ENCODE peak calls at places on chromosomes 7 and 10, in seven cellular contexts. L is SK-N-SH, T is HCT116, Q is K562, V is H1, I is HepG2, H is GM12878. U is an unnamed sample.
A peak's percentile ranks its signal among the peaks of the same experiment; 100 is the strongest.

GRCh38 chr10:104903433-104903832 is 262.3 kb downstream of the SORCS3 start:
- DNase-seq in V (no peak), H (no peak), T (no peak), I (no peak), Q (no peak), L (no peak), U (no peak)

GRCh38 chr7:54841772-54842707 is 83.0 kb upstream of the SEC61G start:
- DNase-seq in H (no peak), Q (no peak), L (no peak), T (peak; percentile 33), I (peak; percentile 36), V (no peak), U (no peak)

GRCh38 chr10:72291019-72291532 is 17.4 kb downstream of the DDIT4 start:
- DNase-seq in H (no peak), L (no peak), T (no peak), I (no peak), V (no peak), Q (peak; percentile 92), U (no peak)

GRCh38 chr10:36801660-36802059 is 323.7 kb upstream of the ANKRD30A start:
- DNase-seq in L (no peak), H (no peak), Q (no peak), I (no peak), V (no peak), T (no peak), U (no peak)

GRCh38 chr7:116805100-116805544 is 57.3 kb upstream of the CAPZA2 start:
- DNase-seq in I (peak; percentile 70), V (no peak), L (peak; percentile 23), H (no peak), Q (no peak), T (no peak), U (no peak)

GRCh38 chr7:67398916-67399315 is 402.3 kb downstream of the TYW1 start:
- DNase-seq in H (no peak), T (no peak), Q (no peak), I (no peak), L (peak; percentile 68), V (no peak), U (no peak)

GRCh38 chr7:157276731-157277562 is 59.9 kb upstream of the DNAJB6 start:
- DNase-seq in I (no peak), V (no peak), H (no peak), L (peak; percentile 100), T (no peak), Q (peak; percentile 29), U (no peak)

GRCh38 chr7:138625849-138626230 is 75.3 kb downstream of the SVOPL start:
- DNase-seq in L (no peak), I (no peak), Q (no peak), V (no peak), T (no peak), H (no peak), U (no peak)

GRCh38 chr7:73725703-73726466 is 6.4 kb upstream of the STX1A start:
- DNase-seq in I (peak; percentile 66), T (peak; percentile 73), L (peak; percentile 92), V (no peak), H (no peak), Q (peak; percentile 87), U (peak; percentile 94)

GRCh38 chr7:3067606-3068005 is 23.9 kb upstream of the CARD11 start:
- DNase-seq in H (no peak), I (no peak), T (no peak), V (no peak), L (no peak), Q (no peak), U (no peak)

GRCh38 chr7:117118579-117119180 is 165.4 kb downstream of the ST7 start:
- DNase-seq in V (peak; percentile 10), I (no peak), L (no peak), T (no peak), Q (no peak), H (no peak), U (no peak)

GRCh38 chr10:99394761-99395386 is 35.5 kb downstream of the GOT1 start:
- DNase-seq in V (no peak), T (no peak), L (no peak), I (no peak), H (no peak), Q (no peak), U (peak; percentile 89)

GRCh38 chr7:148912151-148912550 is 28.1 kb upstream of the EZH2 start:
- DNase-seq in T (no peak), H (no peak), I (no peak), V (no peak), Q (no peak), L (no peak), U (no peak)

GRCh38 chr10:61119573-61119972 is 175.6 kb upstream of the RHOBTB1 start:
- DNase-seq in L (no peak), H (no peak), Q (no peak), T (no peak), I (no peak), V (no peak), U (no peak)

GRCh38 chr7:4612939-4613841 is 68.9 kb upstream of the FOXK1 start:
- DNase-seq in L (peak; percentile 22), V (no peak), H (no peak), Q (no peak), T (no peak), I (no peak), U (no peak)

GRCh38 chr10:84291389-84291788 is 37.0 kb upstream of the CCSER2 start:
- DNase-seq in T (no peak), V (no peak), H (no peak), Q (peak; percentile 32), L (no peak), I (peak; percentile 22), U (peak; percentile 67)

GRCh38 chr10:70169011-70169410 is 1.3 kb downstream of the SAR1A start:
- DNase-seq in I (no peak), H (no peak), V (no peak), Q (no peak), T (no peak), L (no peak), U (no peak)

GRCh38 chr7:15505761-15506160 is 56.1 kb downstream of the AGMO start:
- DNase-seq in L (no peak), Q (no peak), I (no peak), H (no peak), V (no peak), T (no peak), U (no peak)

GRCh38 chr7:104973227-104973626 is 40.8 kb upstream of the KMT2E start:
- DNase-seq in V (no peak), H (no peak), I (no peak), Q (no peak), T (no peak), L (no peak), U (no peak)

GRCh38 chr10:92591550-92592140 is 1.3 kb upstream of the KIF11 start:
- DNase-seq in T (peak; percentile 89), H (peak; percentile 75), Q (peak; percentile 57), L (peak; percentile 87), I (peak; percentile 74), V (peak; percentile 78), U (peak; percentile 70)

DNA sequence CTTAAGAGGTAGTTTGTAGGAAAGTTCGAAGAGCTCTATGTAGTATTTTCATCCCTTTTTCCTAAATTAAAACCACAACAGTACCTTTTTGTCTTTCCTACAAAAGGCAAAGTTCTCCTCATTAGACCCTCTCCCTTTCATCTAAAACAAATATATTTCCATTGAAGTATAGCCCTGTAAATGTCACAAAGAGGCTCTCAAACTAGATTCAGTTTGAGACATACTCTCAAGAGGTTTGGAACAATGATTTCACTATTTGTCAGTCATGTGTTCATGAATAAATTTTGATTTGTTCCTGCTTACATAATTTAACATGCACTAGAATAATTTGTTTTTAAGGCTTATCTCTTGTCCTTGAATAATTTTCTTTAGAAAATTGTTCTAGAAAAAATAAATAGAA is 12.2 kb downstream of the TAS2R16 start:
- DNase-seq in H (no peak), Q (no peak), L (no peak), I (no peak), T (no peak), V (no peak), U (no peak)
- TF ChIP-seq JUND in H (no peak), Q (no peak), L (no peak), I (no peak), T (no peak), V (no peak), U (no peak)

GRCh38 chr7:12709731-12710502 is 22.5 kb downstream of the ARL4A start:
- DNase-seq in T (no peak), H (no peak), V (no peak), Q (no peak), L (no peak), I (no peak), U (no peak)
- TF ChIP-seq JUND in T (no peak), H (no peak), V (no peak), Q (no peak), L (no peak), I (no peak), U (no peak)

GRCh38 chr7:47216439-47216838 is 365.5 kb downstream of the TNS3 start:
- DNase-seq in V (no peak), I (no peak), T (no peak), L (no peak), H (no peak), Q (peak; percentile 21), U (no peak)

GRCh38 chr7:47215640-47216039 is 366.3 kb downstream of the TNS3 start:
- DNase-seq in H (no peak), I (no peak), V (no peak), Q (no peak), T (no peak), L (no peak), U (no peak)

GRCh38 chr7:47217086-47217485 is 364.8 kb downstream of the TNS3 start:
- DNase-seq in V (no peak), Q (no peak), L (no peak), I (no peak), H (no peak), T (no peak), U (no peak)

GRCh38 chr7:47218378-47219176 is 363.3 kb downstream of the TNS3 start:
- DNase-seq in T (no peak), H (no peak), L (no peak), Q (peak; percentile 42), I (no peak), V (no peak), U (no peak)

GRCh38 chr7:47217570-47218360 is 364.1 kb downstream of the TNS3 start:
- DNase-seq in T (no peak), V (no peak), L (no peak), H (no peak), Q (no peak), I (no peak), U (no peak)
- TF ChIP-seq JUND in T (no peak), V (no peak), L (no peak), H (no peak), Q (no peak), I (no peak), U (no peak)

DNA sequence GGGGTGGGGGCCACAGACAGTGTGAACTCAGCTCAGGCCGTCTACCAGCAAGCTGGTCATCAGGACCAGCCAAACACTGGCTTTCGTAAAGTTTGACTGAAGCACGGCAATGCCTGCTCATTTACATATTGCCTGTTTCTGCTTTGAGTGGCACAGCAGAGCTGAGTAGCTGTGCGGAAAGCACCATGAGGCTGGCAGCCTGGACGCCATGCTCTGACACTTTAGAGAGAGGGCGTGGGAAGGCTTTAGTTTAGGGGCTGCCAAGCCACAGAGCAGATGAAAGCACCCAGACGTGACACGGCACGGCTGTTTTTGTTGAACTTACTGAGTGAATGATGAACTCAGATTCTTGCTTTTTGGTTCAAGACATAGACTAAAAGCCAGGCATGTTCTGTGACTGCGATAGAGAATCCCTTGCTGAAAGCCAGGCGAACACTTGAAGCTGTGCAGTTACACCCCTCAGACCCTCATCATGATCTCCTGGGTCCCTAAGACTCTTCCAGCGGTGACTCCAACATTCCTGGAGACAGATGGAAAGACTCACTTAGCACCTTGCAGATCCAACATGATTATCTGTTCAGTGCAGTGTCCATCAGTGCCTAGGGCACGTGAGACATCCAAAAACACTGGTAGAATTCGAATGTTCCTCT is 182.1 kb downstream of the ZMYND11 start:
- DNase-seq in H (peak; percentile 82), I (no peak), V (no peak), T (no peak), L (no peak), Q (no peak), U (no peak)
- TF ChIP-seq JUND in H (no peak), I (no peak), V (no peak), T (no peak), L (no peak), Q (no peak), U (no peak)

U was measured in T47D.